ENCODE peak calls at places on chromosomes 11 and 22, in ten cellular contexts. One of them, this sample, is unnamed.

GRCh38 chr22:48065852-48066251 is 1303.4 kb downstream of the TBC1D22A start:
- DNase-seq in gastrocnemius medialis: no peak
- DNase-seq in fibroblast of mammary gland: no peak
- DNase-seq in tibial artery: no peak
- DNase-seq in lung: no peak
- DNase-seq in vagina: no peak
- DNase-seq in lower leg skin: no peak
- DNase-seq in right lobe of liver: no peak
- DNase-seq in fibroblast of the aortic adventitia: no peak
- DNase-seq in RWPE1: no peak
- DNase-seq in this sample: no peak

GRCh38 chr11:113796663-113797259 is 17.2 kb downstream of the CLDN25 start:
- DNase-seq in gastrocnemius medialis: no peak
- DNase-seq in tibial artery: no peak
- DNase-seq in RWPE1: peak
- DNase-seq in lower leg skin: no peak
- DNase-seq in vagina: no peak
- DNase-seq in fibroblast of mammary gland: peak
- DNase-seq in right lobe of liver: no peak
- DNase-seq in lung: no peak
- DNase-seq in fibroblast of the aortic adventitia: peak
- DNase-seq in this sample: peak

GRCh38 chr11:55795256-55795655 is at the start of gene OR5D14:
- DNase-seq in gastrocnemius medialis: no peak
- DNase-seq in vagina: no peak
- DNase-seq in fibroblast of the aortic adventitia: no peak
- DNase-seq in lower leg skin: no peak
- DNase-seq in RWPE1: no peak
- DNase-seq in tibial artery: no peak
- DNase-seq in lung: no peak
- DNase-seq in fibroblast of mammary gland: no peak
- DNase-seq in right lobe of liver: no peak
- DNase-seq in this sample: no peak

GRCh38 chr22:45503071-45503815 is 560 bp downstream of the FBLN1 start:
- DNase-seq in vagina: no peak
- DNase-seq in right lobe of liver: no peak
- DNase-seq in lower leg skin: no peak
- DNase-seq in fibroblast of mammary gland: no peak
- DNase-seq in lung: no peak
- DNase-seq in gastrocnemius medialis: no peak
- DNase-seq in RWPE1: peak
- DNase-seq in tibial artery: no peak
- DNase-seq in fibroblast of the aortic adventitia: no peak
- DNase-seq in this sample: no peak

GRCh38 chr11:36467913-36468312 is 42.2 kb downstream of the TRAF6 start:
- DNase-seq in lower leg skin: no peak
- DNase-seq in fibroblast of mammary gland: no peak
- DNase-seq in lung: no peak
- DNase-seq in tibial artery: no peak
- DNase-seq in fibroblast of the aortic adventitia: no peak
- DNase-seq in vagina: no peak
- DNase-seq in RWPE1: no peak
- DNase-seq in right lobe of liver: no peak
- DNase-seq in gastrocnemius medialis: peak
- DNase-seq in this sample: no peak

GRCh38 chr11:17531818-17532131 is 12.4 kb downstream of the USH1C start:
- DNase-seq in fibroblast of the aortic adventitia: peak
- DNase-seq in vagina: no peak
- DNase-seq in lower leg skin: no peak
- DNase-seq in lung: no peak
- DNase-seq in fibroblast of mammary gland: peak
- DNase-seq in RWPE1: no peak
- DNase-seq in tibial artery: no peak
- DNase-seq in right lobe of liver: no peak
- DNase-seq in gastrocnemius medialis: no peak
- DNase-seq in this sample: no peak

GRCh38 chr11:45806072-45806933 is 1.4 kb downstream of the SLC35C1 start:
- DNase-seq in RWPE1: no peak
- DNase-seq in right lobe of liver: no peak
- DNase-seq in fibroblast of mammary gland: no peak
- DNase-seq in tibial artery: no peak
- DNase-seq in fibroblast of the aortic adventitia: no peak
- DNase-seq in lung: no peak
- DNase-seq in lower leg skin: peak
- DNase-seq in vagina: no peak
- DNase-seq in gastrocnemius medialis: no peak
- DNase-seq in this sample: no peak

GRCh38 chr11:31651822-31652221 is 142.3 kb downstream of the ELP4 start:
- DNase-seq in fibroblast of the aortic adventitia: no peak
- DNase-seq in lower leg skin: no peak
- DNase-seq in gastrocnemius medialis: no peak
- DNase-seq in vagina: no peak
- DNase-seq in RWPE1: no peak
- DNase-seq in right lobe of liver: no peak
- DNase-seq in tibial artery: no peak
- DNase-seq in fibroblast of mammary gland: no peak
- DNase-seq in lung: no peak
- DNase-seq in this sample: no peak

GRCh38 chr22:41900652-41901312 is 14.1 kb downstream of the SHISA8 start:
- DNase-seq in lung: no peak
- DNase-seq in fibroblast of mammary gland: no peak
- DNase-seq in fibroblast of the aortic adventitia: no peak
- DNase-seq in tibial artery: no peak
- DNase-seq in vagina: no peak
- DNase-seq in right lobe of liver: no peak
- DNase-seq in lower leg skin: no peak
- DNase-seq in RWPE1: no peak
- DNase-seq in gastrocnemius medialis: no peak
- DNase-seq in this sample: no peak

GRCh38 chr22:22721681-22722309 is 77.4 kb downstream of the GGTLC2 start:
- DNase-seq in gastrocnemius medialis: no peak
- DNase-seq in right lobe of liver: no peak
- DNase-seq in lower leg skin: no peak
- DNase-seq in lung: no peak
- DNase-seq in vagina: no peak
- DNase-seq in fibroblast of the aortic adventitia: peak
- DNase-seq in tibial artery: no peak
- DNase-seq in RWPE1: no peak
- DNase-seq in fibroblast of mammary gland: peak
- DNase-seq in this sample: peak

GRCh38 chr22:19878461-19879247 is 24.0 kb upstream of the GNB1L start:
- DNase-seq in right lobe of liver: peak
- DNase-seq in vagina: no peak
- DNase-seq in lung: no peak
- DNase-seq in fibroblast of mammary gland: peak
- DNase-seq in lower leg skin: peak
- DNase-seq in fibroblast of the aortic adventitia: no peak
- DNase-seq in tibial artery: peak
- DNase-seq in gastrocnemius medialis: peak
- DNase-seq in RWPE1: no peak
- DNase-seq in this sample: peak

GRCh38 chr22:44531487-44531886 is 33.5 kb upstream of the RTL6 start:
- DNase-seq in right lobe of liver: no peak
- DNase-seq in lower leg skin: peak
- DNase-seq in fibroblast of the aortic adventitia: peak
- DNase-seq in tibial artery: no peak
- DNase-seq in RWPE1: no peak
- DNase-seq in lung: no peak
- DNase-seq in vagina: peak
- DNase-seq in gastrocnemius medialis: no peak
- DNase-seq in fibroblast of mammary gland: no peak
- DNase-seq in this sample: no peak

GRCh38 chr11:96704847-96705246 is 315.0 kb downstream of the JRKL start:
- DNase-seq in lower leg skin: no peak
- DNase-seq in tibial artery: no peak
- DNase-seq in gastrocnemius medialis: no peak
- DNase-seq in right lobe of liver: no peak
- DNase-seq in fibroblast of the aortic adventitia: peak
- DNase-seq in lung: no peak
- DNase-seq in vagina: no peak
- DNase-seq in RWPE1: no peak
- DNase-seq in fibroblast of mammary gland: no peak
- DNase-seq in this sample: peak
- TF ChIP-seq CTCF in lower leg skin: no peak
- TF ChIP-seq CTCF in tibial artery: no peak
- TF ChIP-seq CTCF in gastrocnemius medialis: no peak
- TF ChIP-seq CTCF in right lobe of liver: no peak
- TF ChIP-seq CTCF in fibroblast of the aortic adventitia: no peak
- TF ChIP-seq CTCF in lung: no peak
- TF ChIP-seq CTCF in vagina: no peak
- TF ChIP-seq CTCF in RWPE1: no peak
- TF ChIP-seq CTCF in fibroblast of mammary gland: no peak
- TF ChIP-seq CTCF in this sample: peak

DNA sequence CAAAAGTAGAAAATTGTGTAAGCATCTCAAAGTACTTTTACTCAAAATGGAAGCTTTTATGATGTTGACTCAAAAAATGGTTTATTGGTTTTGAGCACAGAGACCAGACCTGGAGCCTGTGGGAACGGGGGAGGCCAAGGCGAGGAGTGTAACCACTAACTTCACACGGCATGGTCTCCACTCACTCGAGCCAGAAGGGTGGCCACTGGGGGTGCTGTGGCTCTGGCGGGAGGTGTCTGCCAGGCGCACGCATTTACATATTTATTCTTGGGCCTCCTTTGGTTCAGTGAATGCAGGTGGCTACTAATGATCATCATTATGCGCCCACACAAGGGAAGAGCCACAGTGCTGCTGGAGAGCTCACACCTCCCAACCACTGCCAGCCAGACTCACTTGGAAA is 64.6 kb downstream of the FLRT1 start:
- DNase-seq in vagina: no peak
- DNase-seq in right lobe of liver: no peak
- DNase-seq in lower leg skin: no peak
- DNase-seq in tibial artery: no peak
- DNase-seq in fibroblast of the aortic adventitia: no peak
- DNase-seq in lung: no peak
- DNase-seq in RWPE1: no peak
- DNase-seq in gastrocnemius medialis: no peak
- DNase-seq in fibroblast of mammary gland: no peak
- DNase-seq in this sample: no peak
- TF ChIP-seq CTCF in vagina: no peak
- TF ChIP-seq CTCF in right lobe of liver: no peak
- TF ChIP-seq CTCF in lower leg skin: no peak
- TF ChIP-seq CTCF in tibial artery: no peak
- TF ChIP-seq CTCF in fibroblast of the aortic adventitia: no peak
- TF ChIP-seq CTCF in lung: no peak
- TF ChIP-seq CTCF in RWPE1: no peak
- TF ChIP-seq CTCF in gastrocnemius medialis: no peak
- TF ChIP-seq CTCF in fibroblast of mammary gland: no peak
- TF ChIP-seq CTCF in this sample: no peak

GRCh38 chr11:67440229-67441081 is 2.8 kb downstream of the CORO1B start:
- DNase-seq in vagina: no peak
- DNase-seq in RWPE1: no peak
- DNase-seq in tibial artery: no peak
- DNase-seq in lung: no peak
- DNase-seq in right lobe of liver: peak
- DNase-seq in fibroblast of mammary gland: no peak
- DNase-seq in lower leg skin: no peak
- DNase-seq in gastrocnemius medialis: no peak
- DNase-seq in fibroblast of the aortic adventitia: no peak
- DNase-seq in this sample: no peak

GRCh38 chr11:67438121-67438902 is 830 bp upstream of the PTPRCAP start:
- DNase-seq in lower leg skin: peak
- DNase-seq in right lobe of liver: no peak
- DNase-seq in fibroblast of mammary gland: no peak
- DNase-seq in vagina: no peak
- DNase-seq in gastrocnemius medialis: no peak
- DNase-seq in RWPE1: no peak
- DNase-seq in lung: no peak
- DNase-seq in fibroblast of the aortic adventitia: no peak
- DNase-seq in tibial artery: no peak
- DNase-seq in this sample: no peak

GRCh38 chr11:67441082-67441683 is 2.1 kb downstream of the CORO1B start:
- DNase-seq in RWPE1: no peak
- DNase-seq in tibial artery: no peak
- DNase-seq in lung: no peak
- DNase-seq in lower leg skin: no peak
- DNase-seq in right lobe of liver: peak
- DNase-seq in vagina: no peak
- DNase-seq in gastrocnemius medialis: no peak
- DNase-seq in fibroblast of mammary gland: no peak
- DNase-seq in fibroblast of the aortic adventitia: no peak
- DNase-seq in this sample: no peak

GRCh38 chr11:67441731-67442401 is 1.4 kb downstream of the CORO1B start:
- DNase-seq in tibial artery: no peak
- DNase-seq in lower leg skin: no peak
- DNase-seq in right lobe of liver: no peak
- DNase-seq in vagina: no peak
- DNase-seq in lung: no peak
- DNase-seq in gastrocnemius medialis: no peak
- DNase-seq in RWPE1: no peak
- DNase-seq in fibroblast of the aortic adventitia: no peak
- DNase-seq in fibroblast of mammary gland: no peak
- DNase-seq in this sample: no peak

DNA sequence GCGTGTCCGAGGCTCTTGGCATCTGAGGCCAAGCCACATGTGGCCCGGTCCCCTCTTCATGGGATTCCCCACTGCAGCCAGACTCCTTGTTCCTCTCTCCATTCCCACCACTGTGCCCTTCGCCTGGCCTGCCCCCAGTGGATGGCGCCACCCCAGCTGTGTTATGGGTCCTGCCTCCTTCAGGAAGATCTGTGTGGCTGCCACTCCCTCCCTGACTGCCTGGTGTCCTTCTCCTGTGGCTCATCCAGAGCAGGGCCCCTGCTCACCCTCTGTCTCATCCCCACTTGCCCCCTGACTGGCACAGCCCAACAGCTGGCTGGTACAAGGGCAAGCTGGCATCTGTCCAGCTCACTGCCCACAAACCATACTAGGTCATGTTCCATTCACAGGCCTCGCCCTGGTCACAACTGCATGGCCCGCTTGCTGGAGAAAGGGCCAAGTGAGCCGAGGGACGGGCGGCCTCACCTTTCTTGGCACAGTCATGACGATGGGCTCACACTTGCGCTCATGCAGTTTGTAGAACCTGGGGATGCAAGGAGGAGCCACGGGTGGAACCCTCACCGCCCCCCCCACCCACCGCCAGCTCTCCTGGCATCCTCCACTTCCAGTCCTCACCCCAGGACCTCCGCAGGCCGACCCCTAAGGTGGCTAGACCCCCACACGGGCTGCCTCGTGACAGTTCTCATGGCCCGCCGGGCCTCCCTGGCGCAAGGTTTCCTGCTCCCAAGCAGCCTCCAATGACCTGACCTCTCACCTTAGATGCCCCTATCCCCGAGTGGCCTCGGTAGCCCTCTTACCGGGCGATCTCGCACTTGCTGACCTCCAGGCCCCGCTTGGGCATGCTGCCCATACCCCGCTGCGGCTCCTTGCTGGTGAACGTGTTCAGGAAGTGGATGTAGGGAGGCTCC is 2.1 kb upstream of the PTPRCAP start:
- DNase-seq in fibroblast of the aortic adventitia: no peak
- DNase-seq in RWPE1: no peak
- DNase-seq in right lobe of liver: no peak
- DNase-seq in tibial artery: no peak
- DNase-seq in lung: no peak
- DNase-seq in lower leg skin: no peak
- DNase-seq in vagina: no peak
- DNase-seq in fibroblast of mammary gland: no peak
- DNase-seq in gastrocnemius medialis: peak
- DNase-seq in this sample: peak
- TF ChIP-seq CTCF in fibroblast of the aortic adventitia: peak
- TF ChIP-seq CTCF in RWPE1: no peak
- TF ChIP-seq CTCF in right lobe of liver: peak
- TF ChIP-seq CTCF in tibial artery: no peak
- TF ChIP-seq CTCF in lung: no peak
- TF ChIP-seq CTCF in lower leg skin: no peak
- TF ChIP-seq CTCF in vagina: no peak
- TF ChIP-seq CTCF in fibroblast of mammary gland: no peak
- TF ChIP-seq CTCF in gastrocnemius medialis: no peak
- TF ChIP-seq CTCF in this sample: peak

GRCh38 chr11:86418929-86419328 is 44.2 kb downstream of the CCDC81 start:
- DNase-seq in tibial artery: no peak
- DNase-seq in fibroblast of mammary gland: peak
- DNase-seq in lung: no peak
- DNase-seq in right lobe of liver: no peak
- DNase-seq in RWPE1: peak
- DNase-seq in lower leg skin: no peak
- DNase-seq in gastrocnemius medialis: no peak
- DNase-seq in fibroblast of the aortic adventitia: peak
- DNase-seq in vagina: no peak
- DNase-seq in this sample: peak
- TF ChIP-seq CTCF in tibial artery: no peak
- TF ChIP-seq CTCF in fibroblast of mammary gland: peak
- TF ChIP-seq CTCF in lung: no peak
- TF ChIP-seq CTCF in right lobe of liver: no peak
- TF ChIP-seq CTCF in RWPE1: no peak
- TF ChIP-seq CTCF in lower leg skin: no peak
- TF ChIP-seq CTCF in gastrocnemius medialis: no peak
- TF ChIP-seq CTCF in fibroblast of the aortic adventitia: peak
- TF ChIP-seq CTCF in vagina: no peak
- TF ChIP-seq CTCF in this sample: peak